ENCODE peak calls at places on chromosomes 5 and 9, in four cellular contexts. O is prostate gland, K is PC-3, V is spleen. U is an unnamed sample.

GRCh38 chr9:106111039-106111740 is 416.8 kb downstream of the TMEM38B start:
- DNase-seq in O (no peak), K (no peak), V (no peak), U (no peak)

GRCh38 chr5:109347252-109347888 is 62.4 kb downstream of the PJA2 start:
- DNase-seq in K (no peak), O (no peak), V (no peak), U (no peak)

GRCh38 chr5:13510616-13511015 is 433.9 kb downstream of the DNAH5 start:
- DNase-seq in V (no peak), O (no peak), K (peak), U (no peak)

GRCh38 chr9:83444110-83444509 is 94.1 kb downstream of the FRMD3 start:
- DNase-seq in K (no peak), O (no peak), V (no peak), U (no peak)

GRCh38 chr5:19853616-19854240 is 134.3 kb downstream of the CDH18 start:
- DNase-seq in O (no peak), V (no peak), K (peak), U (no peak)

GRCh38 chr9:36337865-36338264 is 62.2 kb downstream of the RNF38 start:
- DNase-seq in O (no peak), V (no peak), K (no peak), U (no peak)

GRCh38 chr9:31519826-31520225 is 864.6 kb upstream of the ACO1 start:
- DNase-seq in K (no peak), O (no peak), V (no peak), U (no peak)

GRCh38 chr9:31837211-31837610 is 547.2 kb upstream of the ACO1 start:
- DNase-seq in O (no peak), K (no peak), V (no peak), U (no peak)

GRCh38 chr5:58072202-58072791 is 387.6 kb downstream of the PLK2 start:
- DNase-seq in V (no peak), K (no peak), O (no peak), U (no peak)

GRCh38 chr5:149363936-149364335 is 6.1 kb downstream of the PCYOX1L start:
- DNase-seq in K (no peak), O (no peak), V (no peak), U (no peak)

GRCh38 chr5:153613143-153613542 is 122.7 kb downstream of the GRIA1 start:
- DNase-seq in V (no peak), O (no peak), K (peak), U (no peak)

GRCh38 chr9:21028476-21028875 is 3.0 kb downstream of the HACD4 start:
- DNase-seq in K (no peak), O (no peak), V (no peak), U (no peak)

GRCh38 chr9:72041775-72042194 is 18.6 kb downstream of the C9orf57 start:
- DNase-seq in K (peak), V (no peak), O (peak), U (no peak)

GRCh38 chr5:652023-652515 is 39.9 kb downstream of the CEP72 start:
- DNase-seq in K (no peak), O (no peak), V (no peak), U (no peak)

GRCh38 chr9:85421641-85422040 is 320.1 kb downstream of the AGTPBP1 start:
- DNase-seq in O (no peak), V (no peak), K (no peak), U (no peak)

GRCh38 chr9:3980771-3981170 is 319.1 kb downstream of the GLIS3 start:
- DNase-seq in O (no peak), V (no peak), K (no peak), U (no peak)

GRCh38 chr9:78074385-78075291 is 43.0 kb upstream of the GNAQ start:
- DNase-seq in K (peak), O (no peak), V (no peak), U (no peak)

DNA sequence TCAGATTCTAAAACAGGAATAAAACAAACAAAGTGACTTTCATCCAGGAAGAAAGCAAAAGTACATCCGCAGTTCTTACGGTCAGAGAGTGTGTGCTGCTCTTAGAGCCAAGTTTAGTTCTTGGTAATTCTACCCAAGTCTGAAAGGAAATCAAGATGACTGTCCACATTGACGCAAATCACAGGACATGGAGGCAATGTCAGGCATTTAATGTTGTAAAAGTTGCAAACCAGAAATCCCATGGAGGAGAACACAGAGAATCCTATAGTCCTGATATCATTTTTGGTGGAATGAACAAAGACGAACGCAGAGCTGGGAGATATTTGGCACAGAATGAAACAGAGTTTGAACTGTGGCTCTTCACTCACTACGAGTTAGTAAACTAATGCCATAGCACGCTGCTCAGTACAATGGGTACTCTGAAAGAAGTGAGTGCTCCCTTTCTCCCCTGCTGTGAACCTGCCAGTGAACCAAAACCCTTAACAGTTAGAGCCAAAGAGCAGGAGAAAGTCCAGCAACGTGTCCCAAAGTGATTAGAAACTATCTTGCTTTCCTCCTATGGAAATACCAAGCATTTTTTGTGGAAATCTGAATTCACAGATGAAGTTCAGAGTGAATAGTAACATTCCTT is 74.3 kb downstream of the MUSK start:
- DNase-seq in O (peak), K (no peak), V (no peak), U (no peak)
- H3K4me3 ChIP-seq in O (no peak), K (no peak), V (no peak), U (no peak)

GRCh38 chr5:142601432-142601831 is 84.5 kb downstream of the FGF1 start:
- DNase-seq in V (no peak), O (no peak), K (no peak), U (no peak)
- TF ChIP-seq CTCF in V (no peak), O (no peak), K (peak), U (no peak)

GRCh38 chr5:168653611-168654010 is 74.4 kb upstream of the PANK3 start:
- DNase-seq in V (no peak), K (no peak), O (no peak), U (no peak)
- H3K27ac ChIP-seq in V (peak), K (no peak), O (no peak), U (no peak)

GRCh38 chr5:179913461-179913860 is 5.8 kb upstream of the TBC1D9B start:
- DNase-seq in V (peak), O (no peak), K (no peak), U (no peak)
- H3K4me3 ChIP-seq in V (no peak), O (no peak), K (no peak), U (no peak)

DNA sequence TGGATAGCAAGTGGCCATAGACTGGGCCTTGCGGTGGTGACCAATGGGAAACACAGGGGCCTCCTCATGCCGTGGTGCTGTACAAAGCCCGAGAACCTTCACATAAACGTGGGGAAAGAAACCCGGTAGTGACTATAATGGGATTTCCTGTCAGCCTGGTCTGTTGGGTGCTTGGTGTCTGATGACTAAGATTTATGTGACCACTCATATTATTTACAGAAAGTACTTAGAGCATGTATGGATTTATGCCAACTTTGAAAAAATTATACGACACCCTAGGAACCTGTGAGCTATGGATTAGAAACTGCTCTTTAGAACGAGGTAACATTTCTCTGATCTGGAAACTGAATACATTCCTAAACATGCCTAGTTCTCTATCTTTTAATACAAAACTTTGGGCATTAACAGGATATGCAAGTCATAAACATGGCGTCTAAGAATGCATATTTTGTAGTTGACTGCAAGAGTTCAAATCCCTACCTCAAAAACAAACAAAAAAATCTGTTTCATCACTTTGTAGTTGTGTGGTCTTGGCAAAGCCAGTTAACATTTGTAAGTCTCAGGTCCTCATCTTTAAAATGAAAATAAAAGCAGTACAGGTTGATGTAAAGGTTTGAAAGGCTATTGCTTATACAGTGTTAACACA is 85.4 kb downstream of the TMEM167A start:
- DNase-seq in V (no peak), K (peak), O (no peak), U (no peak)
- TF ChIP-seq CTCF in V (no peak), K (no peak), O (no peak), U (no peak)

GRCh38 chr9:133135193-133135745 is 14.2 kb upstream of the RALGDS start:
- DNase-seq in K (peak), V (no peak), O (peak), U (peak)
- H3K27ac ChIP-seq in K (peak), V (peak), O (peak), U (peak)

DNA sequence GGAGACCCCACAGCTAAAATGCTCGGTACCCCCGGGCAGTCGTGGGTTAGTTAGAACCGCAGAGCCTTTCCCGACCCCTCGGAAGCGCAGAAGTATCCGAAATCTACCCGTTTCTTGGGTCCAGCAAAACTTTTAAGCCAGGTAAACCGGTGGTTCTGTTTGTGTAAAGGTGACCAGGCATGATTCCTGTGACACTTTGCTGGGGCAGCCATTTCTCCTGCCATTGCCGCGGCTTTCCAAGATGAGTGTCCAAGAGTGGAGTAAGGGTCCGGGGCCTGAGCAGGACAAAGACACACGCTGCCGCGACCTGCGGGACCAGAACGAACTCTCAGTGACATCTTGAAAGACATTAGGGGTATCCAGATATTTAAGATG is 655 bp downstream of the MARVELD2 start:
- DNase-seq in O (peak), K (peak), V (no peak), U (peak)
- H3K4me3 ChIP-seq in O (peak), K (peak), V (peak), U (peak)